ENCODE peak calls at places on chromosome 22, in six cellular contexts. L is neuronal stem cell; R is stimulated activated CD4-positive, alpha-beta T cell treated with anti-CD3 and anti-CD28 coated beads, Interleukin-15, amount 100 ng/mL, for 48 hours; I is activated CD4-positive, alpha-beta T cell treated with anti-CD3 and anti-CD28 coated beads, Interleukin-2, amount 10 ng/mL, durations not matched to agents 7 days and 5 days; J is right cardiac atrium; G is stimulated activated CD8-positive, alpha-beta memory T cell treated with anti-CD3 and anti-CD28 coated beads, Interleukin-2, amount 100 ng/mL, for 1 hour. F is an unnamed sample.
A peak's percentile ranks its signal among the peaks of the same experiment; 100 is the strongest.

GRCh38 chr22:23121026-23121823 is 20.6 kb downstream of the RSPH14 start:
- DNase-seq in I (no peak), G (no peak), R (no peak), J (no peak), L (no peak), F (no peak)

GRCh38 chr22:22770280-22770871 is 117.2 kb upstream of the IGLL5 start:
- DNase-seq in I (peak; percentile 52), J (no peak), G (no peak), L (peak; percentile 39), R (peak; percentile 34), F (no peak)

GRCh38 chr22:44700456-44700855 is 1.5 kb upstream of the PRR5 start:
- DNase-seq in I (no peak), G (no peak), R (no peak), J (no peak), L (no peak), F (no peak)

GRCh38 chr22:43967069-43967468 is 11.8 kb downstream of the SAMM50 start:
- DNase-seq in L (no peak), J (no peak), G (no peak), I (no peak), R (no peak), F (no peak)

GRCh38 chr22:37484115-37485005 is 1.8 kb downstream of the MFNG start:
- DNase-seq in R (peak; percentile 71), G (peak; percentile 42), L (no peak), J (peak; percentile 81), I (peak; percentile 90), F (no peak)

GRCh38 chr22:22099833-22100812 is 117.5 kb upstream of the TOP3B start:
- DNase-seq in L (no peak), I (no peak), G (no peak), J (no peak), R (no peak), F (no peak)

GRCh38 chr22:50084085-50084484 is 1.1 kb downstream of the MLC1 start:
- DNase-seq in G (no peak), J (no peak), L (no peak), I (peak; percentile 3), R (no peak), F (no peak)

GRCh38 chr22:44128961-44129613 is 51.6 kb upstream of the PARVG start:
- DNase-seq in J (no peak), I (no peak), G (no peak), L (no peak), R (no peak), F (no peak)

GRCh38 chr22:37546436-37547248 is 13.6 kb upstream of the CDC42EP1 start:
- DNase-seq in L (no peak), R (no peak), J (peak; percentile 73), I (no peak), G (no peak), F (no peak)

GRCh38 chr22:29838599-29838956 is 504 bp upstream of the ASCC2 start:
- DNase-seq in J (no peak), R (no peak), G (no peak), L (no peak), I (no peak), F (no peak)

GRCh38 chr22:37626144-37626543 is 13.3 kb upstream of the SH3BP1 start:
- DNase-seq in I (no peak), L (no peak), G (no peak), J (peak; percentile 88), R (no peak), F (no peak)

GRCh38 chr22:40922484-40923303 is 28.5 kb upstream of the RBX1 start:
- DNase-seq in I (peak; percentile 62), L (peak; percentile 42), G (no peak), R (no peak), J (no peak), F (no peak)

F was measured in NCI-H187.